ENCODE peak calls at places on chromosome 5, in seven cellular contexts. S, I, N, W, J, Q and A are unnamed samples.

GRCh38 chr5:81075041-81075440 is 114.9 kb downstream of the RASGRF2 start:
- DNase-seq in J (no peak), Q (no peak), W (no peak), I (no peak), N (no peak), S (no peak), A (no peak)

GRCh38 chr5:93281980-93282772 is 298.8 kb downstream of the NR2F1-AS1 start:
- DNase-seq in N (no peak), I (no peak), J (no peak), S (no peak), W (no peak), Q (no peak), A (no peak)

GRCh38 chr5:14518638-14519037 is 63.0 kb upstream of the OTULINL start:
- DNase-seq in W (no peak), Q (no peak), I (no peak), N (no peak), J (no peak), S (no peak), A (no peak)

GRCh38 chr5:100803391-100803790 is 99.7 kb downstream of the ST8SIA4 start:
- DNase-seq in J (no peak), W (no peak), I (peak), S (no peak), N (no peak), Q (no peak), A (no peak)

GRCh38 chr5:12668564-12668963 is 764.3 kb upstream of the CTNND2 start:
- DNase-seq in Q (no peak), I (no peak), N (no peak), J (no peak), S (no peak), W (no peak), A (no peak)

GRCh38 chr5:135033866-135034185 is 202 bp downstream of the PITX1 start:
- DNase-seq in S (no peak), W (no peak), Q (no peak), I (no peak), N (no peak), J (no peak), A (no peak)

GRCh38 chr5:110751902-110752762 is 13.3 kb downstream of the SLC25A46 start:
- DNase-seq in J (no peak), I (peak), S (peak), N (no peak), Q (peak), W (peak), A (no peak)

GRCh38 chr5:87746341-87746740 is 333.6 kb upstream of the CCNH start:
- DNase-seq in J (no peak), Q (no peak), N (no peak), W (no peak), S (no peak), I (peak), A (no peak)

GRCh38 chr5:139767960-139768359 is 27.6 kb upstream of the PSD2 start:
- DNase-seq in J (no peak), N (no peak), S (no peak), W (no peak), I (no peak), Q (no peak), A (no peak)

GRCh38 chr5:10695055-10695649 is 65.9 kb downstream of the DAP start:
- DNase-seq in J (peak), W (peak), I (peak), N (peak), Q (no peak), S (no peak), A (peak)

GRCh38 chr5:25516136-25516535 is 871.4 kb upstream of the CDH10 start:
- DNase-seq in Q (no peak), I (no peak), J (no peak), W (no peak), N (no peak), S (no peak), A (no peak)

GRCh38 chr5:40033411-40033810 is 608.6 kb upstream of the DAB2 start:
- DNase-seq in S (no peak), I (no peak), Q (no peak), W (no peak), J (no peak), N (no peak), A (no peak)

GRCh38 chr5:62306494-62307363 is 723 bp downstream of the KIF2A start:
- DNase-seq in Q (peak), J (peak), I (peak), N (peak), W (peak), S (no peak), A (no peak)

GRCh38 chr5:127746756-127747155 is 43.6 kb downstream of the CCDC192 start:
- DNase-seq in W (peak), J (no peak), S (no peak), I (peak), Q (no peak), N (peak), A (no peak)

GRCh38 chr5:166788050-166788449 is 1503.4 kb upstream of the WWC1 start:
- DNase-seq in N (no peak), I (no peak), S (no peak), J (no peak), W (no peak), Q (no peak), A (no peak)

GRCh38 chr5:59525957-59526356 is 367.6 kb downstream of the PDE4D start:
- DNase-seq in W (no peak), N (no peak), I (peak), S (no peak), Q (no peak), J (no peak), A (no peak)